ENCODE peak calls at places on chromosomes 5 and 9, in six cellular contexts. K is ascending aorta, H is fibroblast of lung, B is lung, L is right atrium auricular region, F is BJ. W is an unnamed sample.

GRCh38 chr5:181245427-181246275 is 1.9 kb upstream of the RACK1 start:
- DNase-seq in K (no peak), H (no peak), B (no peak), L (no peak), F (no peak), W (no peak)

GRCh38 chr9:99103909-99104458 is 929 bp upstream of the TGFBR1 start:
- DNase-seq in K (no peak), H (peak; percentile 42), B (peak; percentile 33), L (no peak), F (no peak), W (peak; percentile 68)

GRCh38 chr9:117247271-117247670 is 167.6 kb downstream of the ASTN2 start:
- DNase-seq in K (no peak), H (no peak), B (no peak), L (no peak), F (no peak), W (peak; percentile 12)

GRCh38 chr9:28378236-28378635 is 805.0 kb upstream of the C9orf72 start:
- DNase-seq in K (no peak), H (no peak), B (no peak), L (no peak), F (no peak), W (peak; percentile 4)

GRCh38 chr9:95573463-95573862 is 56.7 kb upstream of the PTCH1 start:
- DNase-seq in K (no peak), H (no peak), B (no peak), L (no peak), F (no peak), W (no peak)

GRCh38 chr5:83473344-83474169 is 2.0 kb downstream of the VCAN start:
- DNase-seq in K (peak; percentile 93), H (peak; percentile 99), B (peak; percentile 83), L (peak; percentile 97), F (peak; percentile 87), W (peak; percentile 94)

GRCh38 chr5:160240350-160240749 is 11.0 kb downstream of the FABP6 start:
- DNase-seq in K (no peak), H (no peak), B (no peak), L (no peak), F (no peak), W (no peak)

GRCh38 chr5:115977988-115978387 is 15.7 kb downstream of the LVRN start:
- DNase-seq in K (no peak), H (peak; percentile 89), B (no peak), L (no peak), F (peak; percentile 80), W (peak; percentile 35)

GRCh38 chr5:3194684-3195083 is 400.9 kb upstream of the IRX1 start:
- DNase-seq in K (no peak), H (no peak), B (no peak), L (no peak), F (no peak), W (no peak)

GRCh38 chr9:6247266-6247665 is 31.7 kb downstream of the IL33 start:
- DNase-seq in K (no peak), H (peak; percentile 18), B (no peak), L (no peak), F (no peak), W (peak; percentile 75)

GRCh38 chr9:134406366-134407122 is 80.3 kb downstream of the RXRA start:
- DNase-seq in K (no peak), H (no peak), B (no peak), L (peak; percentile 75), F (no peak), W (no peak)

GRCh38 chr9:69442486-69442885 is 117.5 kb downstream of the ENTREP1 start:
- DNase-seq in K (no peak), H (peak; percentile 14), B (no peak), L (no peak), F (no peak), W (no peak)

GRCh38 chr5:79241535-79241979 is 5.6 kb downstream of the JMY start:
- DNase-seq in K (no peak), H (no peak), B (no peak), L (no peak), F (no peak), W (no peak)

GRCh38 chr5:116600876-116601275 is 26.3 kb upstream of the SEMA6A start:
- DNase-seq in K (no peak), H (peak; percentile 63), B (no peak), L (no peak), F (no peak), W (peak; percentile 34)

GRCh38 chr5:132481243-132482211 is 9.0 kb downstream of the IRF1 start:
- DNase-seq in K (peak; percentile 0), H (no peak), B (no peak), L (no peak), F (no peak), W (no peak)

GRCh38 chr5:60852317-60852716 is 8.2 kb upstream of the ELOVL7 start:
- DNase-seq in K (no peak), H (no peak), B (no peak), L (no peak), F (no peak), W (no peak)

GRCh38 chr9:84337252-84337651 is 3.3 kb downstream of the SLC28A3 start:
- DNase-seq in K (no peak), H (no peak), B (no peak), L (no peak), F (no peak), W (no peak)

GRCh38 chr5:145510324-145510723 is 324.8 kb downstream of the PRELID2 start:
- DNase-seq in K (no peak), H (peak; percentile 62), B (no peak), L (no peak), F (no peak), W (no peak)

GRCh38 chr5:143581148-143581547 is 177.7 kb upstream of the NR3C1 start:
- DNase-seq in K (no peak), H (no peak), B (no peak), L (no peak), F (no peak), W (no peak)

GRCh38 chr5:76521240-76521758 is 101.9 kb downstream of the F2RL2 start:
- DNase-seq in K (no peak), H (peak; percentile 95), B (no peak), L (no peak), F (no peak), W (peak; percentile 59)

GRCh38 chr9:84969084-84969483 is 299.6 kb downstream of the NTRK2 start:
- DNase-seq in K (no peak), H (peak; percentile 57), B (no peak), L (no peak), F (no peak), W (peak; percentile 95)

GRCh38 chr5:135492319-135492626 is 40.1 kb upstream of the TIFAB start:
- DNase-seq in K (no peak), H (no peak), B (peak; percentile 40), L (no peak), F (no peak), W (peak; percentile 95)

DNA sequence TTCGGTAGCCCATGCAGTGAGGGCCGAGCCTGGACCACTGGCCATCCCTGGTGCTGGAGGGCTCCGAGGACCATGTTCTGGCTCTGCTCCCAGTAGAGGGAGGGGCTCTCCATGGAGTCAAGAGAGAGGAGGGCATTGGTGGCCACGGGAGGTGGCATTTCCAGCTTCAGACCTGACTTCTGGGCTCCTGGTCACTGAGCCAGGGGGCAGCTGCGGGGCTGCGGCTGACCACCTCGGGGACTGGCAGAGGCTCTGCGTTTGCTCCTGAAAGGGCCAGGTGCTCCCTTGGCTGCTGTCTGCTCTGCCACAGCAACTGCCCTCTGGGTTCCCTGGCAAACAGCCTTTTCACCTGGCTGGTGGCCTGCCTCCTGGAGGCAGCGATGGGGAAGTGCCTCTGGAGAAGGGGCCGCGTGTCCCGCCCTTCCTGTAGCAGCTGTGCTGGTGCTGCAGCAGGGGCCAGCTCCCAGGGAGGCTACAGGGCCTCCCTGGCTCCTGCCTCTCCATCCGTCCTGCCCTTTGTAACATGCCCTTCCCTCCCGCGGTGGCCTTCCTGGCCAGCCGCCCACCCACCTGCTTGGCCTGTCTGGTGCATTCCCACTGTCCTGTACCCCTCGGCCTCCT is 144.6 kb downstream of the CACNA1B start:
- DNase-seq in K (no peak), H (no peak), B (peak; percentile 27), L (peak; percentile 18), F (no peak), W (no peak)
- TF ChIP-seq CTCF in K (no peak), H (no peak), B (no peak), L (no peak), F (no peak), W (peak; percentile 26)

GRCh38 chr9:86344818-86345217 is 9.4 kb downstream of the TUT7 start:
- DNase-seq in K (no peak), H (no peak), B (no peak), L (no peak), F (no peak), W (no peak)

GRCh38 chr9:86337469-86338107 is 16.6 kb downstream of the TUT7 start:
- DNase-seq in K (no peak), H (no peak), B (no peak), L (no peak), F (no peak), W (no peak)

GRCh38 chr9:86342269-86342668 is 11.9 kb downstream of the TUT7 start:
- DNase-seq in K (no peak), H (no peak), B (no peak), L (no peak), F (no peak), W (no peak)

GRCh38 chr9:86341007-86341491 is 13.2 kb downstream of the TUT7 start:
- DNase-seq in K (no peak), H (peak; percentile 42), B (no peak), L (no peak), F (no peak), W (peak; percentile 21)

DNA sequence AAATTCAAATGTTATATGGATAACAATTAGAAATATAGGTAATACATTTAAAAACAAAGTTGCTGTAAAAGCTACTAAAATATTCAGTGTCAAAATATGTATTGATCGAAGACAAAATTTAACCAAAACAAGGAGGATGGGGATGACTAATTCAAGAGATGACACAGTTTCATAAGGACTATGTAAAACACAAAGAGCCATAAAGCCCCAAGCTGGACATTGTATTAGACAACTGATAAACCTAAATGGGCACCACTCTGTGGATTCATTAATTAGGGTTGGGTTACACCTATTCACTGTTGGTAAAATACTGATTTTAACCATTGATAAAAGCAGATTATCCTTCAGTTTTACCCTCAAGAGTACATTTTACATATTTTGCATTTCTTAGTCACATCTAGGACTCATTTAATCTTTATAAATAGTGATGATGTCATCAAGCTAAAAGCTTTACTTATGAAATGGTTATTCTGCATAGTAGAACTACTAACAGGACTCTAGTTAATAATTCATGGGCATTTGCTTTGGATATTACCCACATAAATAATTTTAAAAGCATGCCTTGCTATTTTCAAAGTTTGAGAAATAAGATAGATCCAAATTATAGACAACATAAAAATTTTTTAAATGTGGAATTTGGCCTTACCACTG is 13.7 kb downstream of the TUT7 start:
- DNase-seq in K (no peak), H (peak; percentile 26), B (no peak), L (no peak), F (no peak), W (no peak)
- H3K36me3 ChIP-seq in K (peaks cover 66% of the 10 kb centered on the region), H (peaks cover 13% of the 10 kb centered on the region), B (peaks cover 14% of the 10 kb centered on the region), L (peaks cover 81% of the 10 kb centered on the region), F (peaks cover 8% of the 10 kb centered on the region), W (peaks cover 21% of the 10 kb centered on the region)

DNA sequence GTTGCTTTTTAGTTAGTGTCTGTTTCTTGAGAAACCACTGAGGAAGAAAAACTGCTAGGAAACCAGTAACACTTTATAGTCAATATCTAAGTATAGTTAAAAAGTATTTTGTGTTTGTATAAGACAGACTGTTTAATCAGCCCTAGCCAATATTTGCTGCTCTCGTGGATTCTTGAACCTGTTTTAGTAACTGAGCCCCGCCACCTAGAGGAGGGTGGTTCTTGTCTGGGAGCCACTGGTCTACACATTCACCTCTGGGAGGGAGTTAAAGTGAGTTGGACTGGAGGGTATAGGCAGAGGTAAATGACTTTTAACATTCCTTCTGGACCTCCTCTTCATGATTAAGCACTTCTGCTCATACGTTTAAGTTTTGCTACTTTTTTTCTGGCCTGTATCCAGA is 117.2 kb downstream of the SPATA31D1 start:
- DNase-seq in K (no peak), H (no peak), B (no peak), L (no peak), F (no peak), W (peak; percentile 7)
- TF ChIP-seq CTCF in K (no peak), H (no peak), B (no peak), L (no peak), F (no peak), W (peak; percentile 16)

GRCh38 chr5:141574122-141574510 is 44.7 kb downstream of the DIAPH1 start:
- DNase-seq in K (no peak), H (no peak), B (no peak), L (no peak), F (no peak), W (no peak)
- H3K36me3 ChIP-seq in K (peaks cover 74% of the 10 kb centered on the region), H (peaks cover 16% of the 10 kb centered on the region), B (peaks cover 36% of the 10 kb centered on the region), L (peaks cover 89% of the 10 kb centered on the region), F (peaks cover 9% of the 10 kb centered on the region), W (peaks cover 22% of the 10 kb centered on the region)

W was measured in bronchial epithelial cell.